ENCODE peak calls at places on chromosomes 1 and 21, in four cellular contexts. D is RWPE1, Y is IMR-90, S is H9. E is an unnamed sample.

GRCh38 chr21:15443740-15444117 is 286.1 kb upstream of the USP25 start:
- DNase-seq in D (no peak), Y (no peak), S (no peak), E (no peak)

GRCh38 chr1:47931395-47931794 is 65.8 kb downstream of the TRABD2B start:
- DNase-seq in D (no peak), Y (no peak), S (no peak), E (no peak)

GRCh38 chr1:172167801-172168596 is 252.5 kb upstream of the C1orf105 start:
- DNase-seq in D (no peak), Y (peak; percentile 81), S (no peak), E (no peak)

GRCh38 chr21:33973268-33973667 is 57.7 kb upstream of the ATP5PO start:
- DNase-seq in D (no peak), Y (no peak), S (no peak), E (no peak)

GRCh38 chr1:175717610-175718195 is 25.7 kb downstream of the TNR start:
- DNase-seq in D (no peak), Y (no peak), S (no peak), E (no peak)

GRCh38 chr1:222583079-222583478 is 6.7 kb downstream of the TAF1A start:
- DNase-seq in D (no peak), Y (no peak), S (no peak), E (no peak)

GRCh38 chr1:11850121-11850520 is 2.5 kb upstream of the NPPA start:
- DNase-seq in D (no peak), Y (no peak), S (no peak), E (no peak)

GRCh38 chr1:114510235-114511047 is 562 bp downstream of the TRIM33 start:
- DNase-seq in D (peak; percentile 51), Y (peak; percentile 30), S (peak; percentile 46), E (peak; percentile 62)

GRCh38 chr1:203534012-203534411 is 40.1 kb downstream of the OPTC start:
- DNase-seq in D (no peak), Y (no peak), S (no peak), E (no peak)

GRCh38 chr1:119327436-119328155 is 41.0 kb upstream of the HAO2 start:
- DNase-seq in D (no peak), Y (no peak), S (peak; percentile 74), E (peak; percentile 11)
- TF ChIP-seq CTCF in D (no peak), Y (peak; percentile 23), S (peak; percentile 90), E (peak; percentile 13)

GRCh38 chr1:76547916-76548315 is 319.4 kb upstream of the ST6GALNAC5 start:
- DNase-seq in D (no peak), Y (no peak), S (peak; percentile 34), E (no peak)
- TF ChIP-seq CTCF in D (no peak), Y (no peak), S (peak; percentile 49), E (no peak)

GRCh38 chr1:5992034-5992813 is at the start of gene NPHP4:
- DNase-seq in D (peak; percentile 100), Y (peak; percentile 100), S (peak; percentile 100), E (peak; percentile 100)
- TF ChIP-seq CTCF in D (no peak), Y (no peak), S (no peak), E (no peak)

GRCh38 chr21:41536076-41536826 is 28.3 kb upstream of the TMPRSS2 start:
- DNase-seq in D (peak; percentile 61), Y (no peak), S (no peak), E (no peak)

GRCh38 chr21:41542727-41543126 is 34.8 kb upstream of the TMPRSS2 start:
- DNase-seq in D (no peak), Y (no peak), S (no peak), E (no peak)

GRCh38 chr21:41536827-41537103 is 28.8 kb upstream of the TMPRSS2 start:
- DNase-seq in D (no peak), Y (no peak), S (no peak), E (no peak)

DNA sequence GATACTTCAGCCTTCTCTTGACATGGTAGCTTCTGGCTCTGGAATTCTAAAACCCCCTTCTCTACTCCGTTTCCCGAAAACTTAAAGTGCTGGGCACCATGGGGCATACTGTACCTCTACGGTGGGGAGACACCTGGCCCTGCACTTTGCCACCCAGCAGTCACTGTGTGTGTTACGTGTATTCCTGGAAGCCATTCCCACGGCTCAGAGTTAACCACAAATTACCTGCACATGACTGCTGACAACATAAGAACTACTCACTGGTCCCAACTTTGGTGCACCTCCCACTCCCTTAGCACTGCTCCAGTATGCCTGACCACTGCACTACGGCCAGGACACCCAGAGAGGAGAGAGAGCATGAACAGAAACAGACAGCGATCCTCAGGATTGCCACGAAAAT is 29.4 kb upstream of the TMPRSS2 start:
- DNase-seq in D (no peak), Y (no peak), S (no peak), E (no peak)
- TF ChIP-seq CTCF in D (no peak), Y (no peak), S (no peak), E (no peak)

GRCh38 chr1:91513160-91513559 is 12.5 kb downstream of the CDC7 start:
- DNase-seq in D (no peak), Y (peak; percentile 52), S (no peak), E (no peak)
- TF ChIP-seq CTCF in D (peak; percentile 28), Y (peak; percentile 57), S (peak; percentile 53), E (peak; percentile 57)

GRCh38 chr1:14112613-14113012 is 412.6 kb downstream of the PRDM2 start:
- DNase-seq in D (no peak), Y (no peak), S (no peak), E (no peak)

GRCh38 chr1:14111121-14111520 is 411.1 kb downstream of the PRDM2 start:
- DNase-seq in D (no peak), Y (no peak), S (peak; percentile 25), E (no peak)

GRCh38 chr1:14115976-14116375 is 416.0 kb downstream of the PRDM2 start:
- DNase-seq in D (no peak), Y (no peak), S (no peak), E (no peak)

GRCh38 chr1:14113271-14113670 is 413.3 kb downstream of the PRDM2 start:
- DNase-seq in D (no peak), Y (no peak), S (no peak), E (no peak)

DNA sequence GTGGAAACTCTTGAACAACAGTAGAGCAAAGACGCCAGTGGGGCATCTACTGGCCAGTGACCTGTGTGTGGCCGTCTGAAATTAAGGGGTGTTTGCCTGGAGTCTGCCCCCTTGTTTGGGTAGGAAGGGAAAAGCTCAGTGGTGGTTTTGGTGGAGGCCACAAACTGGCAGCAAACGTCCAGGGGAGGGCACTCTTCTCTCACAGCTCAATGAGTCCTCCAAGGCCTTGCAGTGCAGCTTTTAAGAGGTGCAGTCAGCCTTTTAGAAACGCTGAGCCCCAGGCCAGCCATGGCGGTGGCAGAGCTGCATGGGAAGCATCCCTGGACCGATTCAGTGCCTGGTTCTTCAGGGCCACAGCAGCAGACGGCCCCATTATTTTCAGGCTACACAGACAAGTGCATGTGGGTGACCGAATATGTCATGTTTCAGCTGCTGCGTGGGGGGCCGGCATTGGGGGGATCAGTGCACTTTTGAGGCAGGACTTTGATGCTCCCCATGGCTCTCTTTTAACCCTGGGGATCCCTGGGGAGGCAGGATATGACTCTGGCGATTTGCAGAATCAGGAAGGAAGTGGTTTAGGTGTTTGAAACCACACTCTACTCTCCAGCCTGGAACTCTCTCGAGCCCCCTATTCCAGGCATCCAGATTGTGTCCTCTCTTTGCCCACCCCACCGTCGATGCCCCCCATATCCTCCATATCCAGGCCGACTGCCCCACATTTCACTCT is 414.0 kb downstream of the PRDM2 start:
- DNase-seq in D (peak; percentile 46), Y (peak; percentile 13), S (peak; percentile 88), E (peak; percentile 57)
- TF ChIP-seq CTCF in D (no peak), Y (no peak), S (peak; percentile 88), E (peak; percentile 91)

GRCh38 chr1:58249729-58250586 is 296.6 kb downstream of the OMA1 start:
- DNase-seq in D (no peak), Y (peak; percentile 11), S (peak; percentile 87), E (peak; percentile 78)

GRCh38 chr1:58250587-58250948 is 296.0 kb downstream of the OMA1 start:
- DNase-seq in D (no peak), Y (no peak), S (no peak), E (no peak)

GRCh38 chr1:58249371-58249728 is 297.2 kb downstream of the OMA1 start:
- DNase-seq in D (no peak), Y (no peak), S (no peak), E (no peak)

GRCh38 chr1:58248067-58248466 is 298.5 kb downstream of the OMA1 start:
- DNase-seq in D (no peak), Y (no peak), S (no peak), E (no peak)

GRCh38 chr1:58251415-58252073 is 295.0 kb downstream of the OMA1 start:
- DNase-seq in D (no peak), Y (no peak), S (peak; percentile 51), E (no peak)
- TF ChIP-seq CTCF in D (no peak), Y (peak; percentile 17), S (peak; percentile 65), E (no peak)

GRCh38 chr1:246351726-246352125 is 155.4 kb downstream of the SMYD3 start:
- DNase-seq in D (no peak), Y (no peak), S (no peak), E (no peak)

GRCh38 chr1:246350745-246351144 is 156.3 kb downstream of the SMYD3 start:
- DNase-seq in D (no peak), Y (no peak), S (no peak), E (no peak)

DNA sequence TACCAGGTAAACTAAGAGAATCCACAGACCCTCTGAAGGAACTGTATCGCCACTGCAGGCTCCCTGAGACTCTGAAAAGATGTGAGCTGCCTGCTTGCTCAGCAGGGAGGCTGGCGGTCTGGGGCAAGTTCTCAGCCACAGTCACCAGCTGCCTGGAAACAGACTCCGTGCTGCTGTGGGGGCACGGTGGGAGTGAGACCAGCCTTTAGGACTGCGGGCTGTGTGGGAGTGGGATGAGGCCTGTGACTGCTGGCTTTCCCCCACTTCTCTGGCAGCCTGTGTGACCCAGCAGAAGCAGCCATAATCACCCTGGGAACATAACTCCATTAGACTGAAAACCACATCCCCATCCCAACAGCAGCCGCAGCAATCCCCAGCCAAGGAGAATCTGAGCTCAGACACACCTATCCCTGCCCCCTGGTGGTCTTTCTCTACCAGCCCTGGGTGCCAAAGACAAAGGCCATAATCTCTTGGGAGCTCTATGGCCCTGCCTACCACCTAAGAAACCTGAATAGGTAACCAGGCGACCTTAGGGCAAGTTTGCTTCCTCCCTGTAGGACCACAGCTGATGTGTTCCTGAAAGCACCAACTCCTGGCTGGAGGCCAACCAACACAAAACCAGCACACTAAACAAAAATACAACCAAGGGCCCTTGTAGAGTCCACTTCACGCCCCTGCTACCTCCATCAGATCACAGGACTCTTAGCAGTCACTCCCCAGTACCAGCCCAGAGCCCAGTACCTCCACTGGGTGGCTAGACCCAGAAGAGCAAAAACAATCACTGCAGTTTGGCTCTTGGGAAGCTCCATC is 151.5 kb downstream of the SMYD3 start:
- DNase-seq in D (no peak), Y (no peak), S (peak; percentile 59), E (no peak)
- TF ChIP-seq CTCF in D (no peak), Y (no peak), S (peak; percentile 51), E (no peak)

GRCh38 chr1:93804412-93804811 is 74.6 kb downstream of the DNTTIP2 start:
- DNase-seq in D (peak; percentile 49), Y (peak; percentile 95), S (no peak), E (no peak)
- TF ChIP-seq CTCF in D (no peak), Y (no peak), S (no peak), E (no peak)

E was measured in dorsolateral prefrontal cortex.